ENCODE peak calls at places on chromosome 12, in four cellular contexts. G is naive thymus-derived CD4-positive, alpha-beta T cell; N is breast epithelium; B is sigmoid colon. J is an unnamed sample. For H3K4me1 and H3K36me3, the result is how much of the 10 kb centered on the place peaks cover.

GRCh38 chr12:92570056-92570753 is 132.6 kb upstream of the PLEKHG7 start:
- DNase-seq in G (no peak), N (peak), B (peak), J (peak)

GRCh38 chr12:42299392-42300308 is 26.2 kb downstream of the ZCRB1 start:
- DNase-seq in G (no peak), N (no peak), B (no peak), J (peak)

GRCh38 chr12:19759229-19759628 is 319.9 kb downstream of the AEBP2 start:
- DNase-seq in G (no peak), N (no peak), B (no peak), J (no peak)

GRCh38 chr12:64946132-64946829 is 121.8 kb downstream of the TBC1D30 start:
- DNase-seq in G (no peak), N (peak), B (peak), J (no peak)

GRCh38 chr12:129069886-129070285 is 216.6 kb downstream of the GLT1D1 start:
- DNase-seq in G (no peak), N (no peak), B (no peak), J (no peak)

GRCh38 chr12:13146539-13146938 is 43.1 kb upstream of the GSG1 start:
- DNase-seq in G (no peak), N (no peak), B (peak), J (no peak)

GRCh38 chr12:74166096-74166495 is 371.5 kb upstream of the ATXN7L3B start:
- DNase-seq in G (no peak), N (no peak), B (no peak), J (no peak)

GRCh38 chr12:112419269-112420133 is 754 bp downstream of the PTPN11 start:
- DNase-seq in G (no peak), N (peak), B (peak), J (peak)

GRCh38 chr12:120110550-120111501 is 5.7 kb downstream of the RAB35 start:
- DNase-seq in G (peak), N (no peak), B (peak), J (peak)

GRCh38 chr12:88566430-88566829 is 13.8 kb downstream of the KITLG start:
- DNase-seq in G (no peak), N (no peak), B (no peak), J (no peak)

GRCh38 chr12:94973202-94973601 is 30.3 kb downstream of the NDUFA12 start:
- DNase-seq in G (no peak), N (no peak), B (no peak), J (no peak)

GRCh38 chr12:4857472-4858291 is 52.0 kb upstream of the KCNA1 start:
- DNase-seq in G (peak), N (peak), B (peak), J (peak)

GRCh38 chr12:20096430-20096829 is 271.9 kb upstream of the PDE3A start:
- DNase-seq in G (no peak), N (no peak), B (no peak), J (no peak)

GRCh38 chr12:47308672-47309071 is 228.9 kb upstream of the AMIGO2 start:
- DNase-seq in G (no peak), N (no peak), B (no peak), J (no peak)

GRCh38 chr12:44618960-44619359 is 257.2 kb downstream of the NELL2 start:
- DNase-seq in G (no peak), N (no peak), B (no peak), J (no peak)

GRCh38 chr12:50402270-50403000 is 1.8 kb downstream of the LARP4 start:
- DNase-seq in G (no peak), N (no peak), B (no peak), J (no peak)

GRCh38 chr12:56874821-56875220 is 59.4 kb downstream of the SDR9C7 start:
- DNase-seq in G (no peak), N (no peak), B (no peak), J (no peak)

GRCh38 chr12:124646385-124647230 is 79.2 kb upstream of the NCOR2 start:
- DNase-seq in G (no peak), N (no peak), B (no peak), J (no peak)

GRCh38 chr12:96081596-96081995 is 46.2 kb upstream of the LTA4H start:
- DNase-seq in G (no peak), N (no peak), B (no peak), J (no peak)

GRCh38 chr12:50787618-50788017 is 23.7 kb downstream of the ATF1 start:
- DNase-seq in G (no peak), N (no peak), B (no peak), J (no peak)

GRCh38 chr12:13203028-13203922 is 6.7 kb downstream of the EMP1 start:
- DNase-seq in G (no peak), N (no peak), B (peak), J (no peak)

GRCh38 chr12:79689477-79690155 is 1.1 kb downstream of the PAWR start:
- DNase-seq in G (no peak), N (peak), B (no peak), J (no peak)

GRCh38 chr12:58419905-58420304 is 478.5 kb downstream of the ATP23 start:
- DNase-seq in G (no peak), N (no peak), B (no peak), J (no peak)

GRCh38 chr12:12079291-12079690 is 8.6 kb downstream of the BCL2L14 start:
- DNase-seq in G (no peak), N (no peak), B (no peak), J (no peak)

GRCh38 chr12:101604132-101604531 is 9.4 kb downstream of the MYBPC1 start:
- DNase-seq in G (no peak), N (no peak), B (no peak), J (no peak)
- H3K4me1 ChIP-seq in G (under half), N (under half), B (under half), J (under half)

DNA sequence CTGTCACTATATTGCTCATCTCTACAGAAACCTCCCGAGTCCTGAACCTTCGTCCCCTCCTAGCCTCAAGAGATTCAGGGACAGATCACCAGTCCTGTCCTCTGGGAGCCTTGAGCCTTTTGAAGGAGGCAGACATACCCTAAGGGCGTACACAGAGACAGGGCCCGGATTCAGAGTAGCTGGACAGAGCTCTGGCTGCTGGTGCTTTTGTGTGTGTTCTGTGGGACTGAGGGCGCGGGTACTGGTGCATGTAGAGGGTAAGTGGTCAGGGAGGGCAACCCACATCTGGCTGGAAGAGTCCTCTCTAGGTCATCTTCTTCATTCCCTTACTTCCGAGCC is 16.6 kb downstream of the PPP1R1A start:
- DNase-seq in G (no peak), N (no peak), B (no peak), J (no peak)
- H3K36me3 ChIP-seq in G (under half), N (under half), B (under half), J (under half)

GRCh38 chr12:810635-811415 is 58.4 kb downstream of the WNK1 start:
- DNase-seq in G (no peak), N (no peak), B (no peak), J (no peak)
- H3K4me1 ChIP-seq in G (under half), N (under half), B (under half), J (half or more)

GRCh38 chr12:133204264-133204603 is 22.9 kb downstream of the ZNF268 start:
- DNase-seq in G (no peak), N (no peak), B (no peak), J (no peak)

GRCh38 chr12:133202493-133203343 is 21.4 kb downstream of the ZNF268 start:
- DNase-seq in G (no peak), N (no peak), B (no peak), J (no peak)

GRCh38 chr12:133201888-133202287 is 20.6 kb downstream of the ZNF268 start:
- DNase-seq in G (no peak), N (no peak), B (no peak), J (no peak)

GRCh38 chr12:133206390-133206789 is 25.1 kb downstream of the ZNF268 start:
- DNase-seq in G (no peak), N (no peak), B (no peak), J (no peak)

DNA sequence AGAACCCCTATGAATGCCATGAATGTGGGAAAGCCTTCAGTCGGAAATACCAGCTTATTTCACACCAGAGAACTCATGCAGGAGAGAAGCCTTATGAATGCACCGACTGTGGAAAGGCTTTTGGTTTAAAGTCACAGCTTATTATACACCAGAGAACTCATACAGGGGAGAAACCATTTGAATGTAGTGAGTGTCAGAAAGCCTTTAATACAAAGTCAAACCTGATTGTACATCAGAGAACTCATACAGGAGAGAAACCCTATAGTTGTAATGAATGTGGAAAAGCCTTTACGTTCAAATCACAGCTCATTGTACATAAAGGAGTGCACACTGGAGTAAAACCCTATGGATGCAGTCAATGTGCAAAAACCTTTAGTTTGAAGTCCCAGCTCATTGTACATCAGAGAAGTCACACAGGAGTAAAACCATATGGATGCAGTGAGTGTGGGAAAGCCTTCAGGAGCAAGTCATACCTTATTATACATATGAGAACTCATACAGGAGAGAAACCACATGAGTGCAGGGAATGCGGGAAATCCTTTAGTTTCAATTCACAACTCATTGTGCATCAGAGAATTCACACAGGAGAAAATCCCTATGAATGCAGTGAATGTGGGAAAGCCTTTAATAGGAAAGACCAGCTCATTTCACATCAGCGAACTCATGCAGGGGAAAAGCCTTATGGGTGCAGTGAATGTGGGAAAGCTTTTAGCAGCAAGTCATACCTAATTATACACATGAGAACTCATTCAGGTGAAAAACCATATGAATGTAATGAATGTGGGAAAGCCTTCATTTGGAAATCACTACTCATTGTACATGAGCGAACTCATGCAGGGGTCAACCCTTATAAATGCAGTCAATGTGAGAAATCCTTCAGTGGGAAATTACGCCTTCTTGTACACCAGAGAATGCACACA is 22.3 kb downstream of the ZNF268 start:
- DNase-seq in G (no peak), N (no peak), B (no peak), J (no peak)
- H3K36me3 ChIP-seq in G (under half), N (under half), B (under half), J (under half)